ENCODE peak calls at places on chromosomes 6 and 20, in five cellular contexts. R, N, D, W and C are unnamed samples.

GRCh38 chr6:41028618-41029486 is 10.2 kb downstream of the UNC5CL start:
- DNase-seq in R (no peak), N (no peak), D (no peak), W (no peak), C (no peak)

GRCh38 chr6:150254671-150255228 is 111.9 kb downstream of the PPP1R14C start:
- DNase-seq in R (no peak), N (no peak), D (peak), W (no peak), C (no peak)

GRCh38 chr6:54255881-54256280 is 52.4 kb upstream of the TINAG start:
- DNase-seq in R (no peak), N (no peak), D (peak), W (no peak), C (no peak)

GRCh38 chr20:4947817-4948559 is 53.3 kb downstream of the SLC23A2 start:
- DNase-seq in R (no peak), N (no peak), D (no peak), W (no peak), C (no peak)

GRCh38 chr20:63473555-63474449 is 1.3 kb upstream of the KCNQ2 start:
- DNase-seq in R (peak), N (no peak), D (no peak), W (no peak), C (no peak)

GRCh38 chr6:41577865-41578713 is 31.9 kb downstream of the FOXP4 start:
- DNase-seq in R (no peak), N (peak), D (peak), W (no peak), C (no peak)

GRCh38 chr20:57195023-57195758 is 71.2 kb downstream of the BMP7 start:
- DNase-seq in R (no peak), N (no peak), D (peak), W (no peak), C (no peak)

GRCh38 chr6:170449835-170450753 is 103.0 kb downstream of the PSMB1 start:
- DNase-seq in R (no peak), N (peak), D (no peak), W (no peak), C (no peak)

GRCh38 chr6:21046276-21046675 is 512.0 kb downstream of the CDKAL1 start:
- DNase-seq in R (peak), N (no peak), D (peak), W (no peak), C (no peak)

GRCh38 chr6:106800379-106800778 is 171.0 kb downstream of the QRSL1 start:
- DNase-seq in R (no peak), N (no peak), D (no peak), W (no peak), C (no peak)

GRCh38 chr6:162952343-162952871 is 224.6 kb downstream of the PACRG start:
- DNase-seq in R (no peak), N (no peak), D (no peak), W (no peak), C (no peak)

GRCh38 chr6:136037246-136037884 is 185.9 kb downstream of the PDE7B start:
- DNase-seq in R (peak), N (no peak), D (no peak), W (peak), C (no peak)

GRCh38 chr6:90212274-90212673 is 84.4 kb downstream of the BACH2 start:
- DNase-seq in R (no peak), N (no peak), D (no peak), W (no peak), C (no peak)

GRCh38 chr6:4253604-4254211 is 118.3 kb upstream of the ECI2 start:
- DNase-seq in R (no peak), N (peak), D (peak), W (no peak), C (no peak)

GRCh38 chr6:64683682-64684081 is 1023.3 kb downstream of the EYS start:
- DNase-seq in R (peak), N (peak), D (peak), W (no peak), C (no peak)

GRCh38 chr6:30741789-30742315 is 635 bp downstream of the FLOT1 start:
- DNase-seq in R (no peak), N (peak), D (no peak), W (no peak), C (no peak)

GRCh38 chr6:27812805-27813626 is 99.2 kb downstream of the OR2B2 start:
- DNase-seq in R (no peak), N (no peak), D (no peak), W (no peak), C (no peak)

GRCh38 chr6:13767121-13767794 is 47.1 kb downstream of the MCUR1 start:
- DNase-seq in R (peak), N (peak), D (peak), W (peak), C (no peak)

GRCh38 chr6:39891976-39892375 is 42.3 kb downstream of the MOCS1 start:
- DNase-seq in R (no peak), N (no peak), D (no peak), W (no peak), C (no peak)

GRCh38 chr20:58233393-58233792 is 4.9 kb upstream of the ANKRD60 start:
- DNase-seq in R (no peak), N (no peak), D (no peak), W (no peak), C (no peak)

GRCh38 chr20:63141531-63141930 is 74.4 kb downstream of the YTHDF1 start:
- DNase-seq in R (peak), N (no peak), D (no peak), W (no peak), C (no peak)

GRCh38 chr6:1080453-1081328 is 231.2 kb upstream of the FOXQ1 start:
- DNase-seq in R (no peak), N (peak), D (no peak), W (no peak), C (no peak)
- H3K27ac ChIP-seq in R (no peak), N (peak), D (no peak), W (no peak), C (no peak)

GRCh38 chr20:36544134-36545018 is 3.1 kb downstream of the MYL9 start:
- DNase-seq in R (peak), N (no peak), D (peak), W (no peak), C (peak)
- H3K27ac ChIP-seq in R (peak), N (no peak), D (peak), W (no peak), C (peak)

DNA sequence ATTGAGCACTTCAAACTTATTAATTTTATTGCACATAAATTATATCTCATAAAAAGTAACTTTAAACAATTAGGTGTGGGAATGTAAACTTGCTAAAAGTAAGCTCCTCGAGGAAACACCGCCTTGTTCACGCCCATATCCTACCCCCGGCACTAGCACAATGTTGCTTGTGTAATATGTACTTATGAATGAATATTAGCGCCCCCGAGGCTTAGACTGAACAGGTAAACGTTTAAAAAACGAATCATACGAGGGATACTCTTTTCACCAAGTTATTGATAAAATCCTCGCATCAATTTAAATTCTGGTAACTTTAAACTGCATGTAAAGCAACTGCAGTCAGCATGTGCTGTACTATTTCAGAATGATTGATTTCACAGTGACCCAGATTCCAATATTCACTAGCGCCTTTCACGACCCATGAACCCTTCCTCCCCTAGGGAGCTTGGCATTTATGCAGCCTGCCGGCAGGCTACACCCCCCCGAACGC is 637 bp downstream of the TFB1M start:
- DNase-seq in R (no peak), N (peak), D (peak), W (peak), C (no peak)
- H3K27ac ChIP-seq in R (peak), N (peak), D (peak), W (peak), C (peak)

DNA sequence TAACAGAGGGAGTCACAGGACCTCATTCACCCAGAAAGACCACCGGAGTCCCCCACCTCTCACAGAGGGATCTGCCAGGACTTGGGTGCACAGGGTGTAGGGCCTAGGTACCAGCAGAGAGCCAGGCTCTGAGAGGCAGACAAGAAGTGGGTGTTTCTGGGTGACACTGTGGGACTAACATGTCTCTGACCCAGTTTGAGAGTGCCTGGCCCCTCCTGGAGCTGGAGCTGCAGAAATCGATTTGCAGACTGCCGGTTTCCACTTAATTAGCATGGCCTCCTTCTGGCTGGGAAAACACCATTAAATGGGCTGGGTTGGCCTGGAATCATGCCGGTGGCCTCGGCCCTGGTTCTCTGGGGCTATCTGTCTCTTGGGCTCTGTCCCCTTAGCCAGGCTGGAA is 59.2 kb downstream of the PPP1R16B start:
- DNase-seq in R (no peak), N (no peak), D (no peak), W (no peak), C (no peak)
- H3K27ac ChIP-seq in R (no peak), N (no peak), D (no peak), W (peak), C (no peak)

GRCh38 chr6:43275782-43276179 is 22.3 kb upstream of the SLC22A7 start:
- DNase-seq in R (no peak), N (no peak), D (no peak), W (no peak), C (no peak)

GRCh38 chr6:43273707-43274106 is 24.4 kb upstream of the SLC22A7 start:
- DNase-seq in R (no peak), N (no peak), D (no peak), W (no peak), C (no peak)

GRCh38 chr6:43274916-43275597 is 23.0 kb upstream of the SLC22A7 start:
- DNase-seq in R (no peak), N (peak), D (no peak), W (no peak), C (no peak)

GRCh38 chr6:43276180-43277082 is 21.6 kb upstream of the SLC22A7 start:
- DNase-seq in R (no peak), N (peak), D (no peak), W (no peak), C (no peak)

DNA sequence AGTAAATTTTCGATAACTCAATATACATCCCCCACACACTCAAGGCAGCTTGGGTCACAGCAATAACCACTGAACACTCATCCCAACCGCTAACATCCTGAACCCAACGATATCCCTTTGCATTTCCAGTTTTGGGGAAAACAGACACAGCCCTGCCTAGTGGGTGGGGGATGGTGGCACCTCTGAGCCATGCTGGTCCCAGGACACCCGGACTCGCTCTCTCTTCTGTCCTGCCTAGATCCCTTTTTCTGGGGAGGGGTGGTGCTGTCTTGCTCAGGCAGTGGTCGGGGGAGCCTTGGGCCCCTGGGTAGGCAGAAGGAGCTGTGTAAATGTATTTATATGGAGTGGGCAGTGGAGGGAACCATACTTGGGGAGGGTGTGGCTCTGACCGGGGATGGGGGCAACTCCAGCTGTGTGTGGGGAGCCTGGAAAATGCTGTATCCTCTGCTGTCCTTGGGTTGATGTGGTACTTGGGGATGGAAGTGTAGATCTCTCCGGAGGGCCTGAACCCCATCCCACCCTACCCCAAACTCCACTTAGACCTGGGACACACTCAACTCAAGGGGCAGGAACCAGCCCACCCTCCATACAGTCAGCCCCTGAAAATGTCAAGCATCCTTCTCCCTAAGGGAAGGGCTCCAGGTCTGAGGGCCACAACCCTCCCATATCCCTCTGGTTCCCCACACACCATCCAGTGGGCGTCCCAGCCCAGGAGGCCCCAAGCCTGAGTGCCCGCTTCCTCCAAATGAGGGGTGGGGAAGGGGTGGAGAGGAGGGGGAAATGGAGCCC is 23.7 kb upstream of the SLC22A7 start:
- DNase-seq in R (no peak), N (no peak), D (no peak), W (no peak), C (no peak)
- H3K27ac ChIP-seq in R (no peak), N (peak), D (no peak), W (peak), C (no peak)